ENCODE peak calls at places on chromosomes 5 and 9, in four cellular contexts. E, Z, U and D are unnamed samples.

GRCh38 chr9:126002476-126003350 is 255.5 kb downstream of the PBX3 start:
- DNase-seq in E (no peak), Z (no peak), U (no peak), D (no peak)

GRCh38 chr9:82457959-82458358 is 469.4 kb downstream of the SPATA31D1 start:
- DNase-seq in E (no peak), Z (no peak), U (no peak), D (no peak)

GRCh38 chr5:122963305-122963704 is 73.2 kb downstream of the PPIC start:
- DNase-seq in E (no peak), Z (no peak), U (no peak), D (no peak)

GRCh38 chr9:84947412-84947972 is 278.0 kb downstream of the NTRK2 start:
- DNase-seq in E (no peak), Z (no peak), U (no peak), D (no peak)

GRCh38 chr9:108217601-108218190 is 638.1 kb downstream of the ACTL7B start:
- DNase-seq in E (no peak), Z (no peak), U (no peak), D (no peak)

GRCh38 chr9:134010774-134011173 is 14.5 kb upstream of the BRD3OS start:
- DNase-seq in E (no peak), Z (peak), U (peak), D (no peak)

GRCh38 chr5:156819537-156819936 is 30.6 kb upstream of the PPP1R2B start:
- DNase-seq in E (no peak), Z (no peak), U (no peak), D (no peak)

GRCh38 chr5:86374611-86375010 is 243.1 kb upstream of the COX7C start:
- DNase-seq in E (no peak), Z (no peak), U (no peak), D (no peak)

GRCh38 chr5:591746-592145 is 20.4 kb upstream of the CEP72 start:
- DNase-seq in E (no peak), Z (no peak), U (no peak), D (no peak)

GRCh38 chr5:143613329-143613728 is 198.6 kb upstream of the HMHB1 start:
- DNase-seq in E (no peak), Z (no peak), U (no peak), D (no peak)

GRCh38 chr5:154970759-154971158 is 29.9 kb downstream of the MRPL22 start:
- DNase-seq in E (no peak), Z (no peak), U (peak), D (no peak)

GRCh38 chr9:135983745-135984710 is 22.9 kb upstream of the UBAC1 start:
- DNase-seq in E (no peak), Z (peak), U (no peak), D (no peak)

GRCh38 chr5:10509593-10509992 is 54.3 kb upstream of the ANKRD33B start:
- DNase-seq in E (no peak), Z (no peak), U (no peak), D (no peak)

GRCh38 chr9:89605181-89606048 is 603 bp downstream of the GADD45G start:
- DNase-seq in E (no peak), Z (no peak), U (no peak), D (no peak)

DNA sequence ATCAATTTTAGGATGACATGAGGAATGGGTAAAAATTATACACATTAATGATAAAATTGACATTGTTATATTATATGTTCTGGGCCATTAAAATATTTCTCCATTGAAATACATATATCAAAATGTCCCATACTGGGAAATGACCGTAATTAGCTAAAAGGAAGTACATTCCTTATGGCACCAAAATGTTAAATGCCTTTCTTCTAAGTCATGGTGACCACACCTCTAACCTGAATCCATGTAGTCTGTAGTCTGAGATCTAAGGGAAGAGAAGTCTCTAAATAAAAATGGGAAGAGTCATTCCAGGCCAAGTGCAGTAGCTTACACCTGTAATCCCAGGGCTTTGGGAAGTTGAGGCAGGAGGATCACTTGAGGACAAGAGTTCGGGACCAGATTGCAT is 10.0 kb upstream of the GDA start:
- DNase-seq in E (no peak), Z (no peak), U (no peak), D (no peak)
- TF ChIP-seq TAF1 in E (no peak), Z (no peak), U (no peak), D (no peak)

GRCh38 chr9:78005231-78006002 is 26.2 kb downstream of the GNAQ start:
- DNase-seq in E (no peak), Z (no peak), U (no peak), D (no peak)
- TF ChIP-seq HDAC2 in E (no peak), Z (no peak), U (no peak), D (no peak)

DNA sequence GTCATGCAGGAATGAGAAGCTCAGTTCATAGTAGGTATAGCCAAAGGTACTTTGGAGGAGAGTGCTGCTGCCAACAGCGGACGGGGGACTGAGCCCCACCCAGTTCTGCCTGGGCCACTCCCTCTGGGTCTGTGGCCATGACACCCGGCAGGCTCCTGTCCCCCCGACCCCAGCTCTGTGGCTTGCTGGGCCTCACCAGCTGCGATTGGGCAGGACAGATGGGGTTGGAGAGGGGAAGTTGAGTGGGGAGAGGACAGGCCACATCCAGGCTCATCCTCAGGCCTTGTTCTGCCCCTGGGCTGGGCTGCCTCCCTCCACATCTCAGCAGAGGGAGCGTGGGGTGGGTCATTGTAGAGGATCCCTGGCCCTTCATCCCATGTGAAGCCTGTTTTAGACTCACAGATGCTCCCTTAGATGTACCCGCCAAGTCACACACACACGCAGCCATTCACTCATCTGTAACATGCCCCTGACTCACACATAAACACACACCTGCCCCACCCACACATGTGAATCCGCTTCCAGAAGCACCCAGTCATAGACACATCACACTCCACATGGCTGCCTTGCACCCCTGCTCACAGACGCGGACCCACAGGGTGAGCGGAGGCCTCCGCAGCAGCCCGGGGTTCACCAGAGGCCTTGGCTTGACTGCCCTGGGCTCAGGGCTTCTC is 48.8 kb downstream of the NTNG2 start:
- DNase-seq in E (no peak), Z (no peak), U (no peak), D (no peak)
- TF ChIP-seq TAF1 in E (no peak), Z (no peak), U (no peak), D (no peak)

DNA sequence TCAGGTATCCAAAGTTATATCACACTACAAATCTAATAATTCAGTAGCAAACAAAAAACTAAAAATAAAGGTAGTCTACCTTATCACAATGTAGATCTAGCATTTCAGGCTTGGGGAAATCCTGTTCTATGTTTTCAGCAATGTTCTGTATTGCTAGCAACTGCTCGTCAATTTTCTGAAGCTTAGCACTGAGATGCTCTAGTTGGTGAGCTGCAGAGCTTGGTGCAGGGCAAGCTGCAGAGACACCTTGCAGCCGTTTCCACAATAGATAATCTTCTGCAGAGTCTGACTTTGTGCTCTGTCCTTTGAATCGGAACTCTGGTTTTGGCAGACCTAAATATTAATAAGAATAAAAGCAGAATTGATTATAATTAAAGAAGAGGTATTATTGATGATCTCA is 95.5 kb downstream of the CPLANE1 start:
- DNase-seq in E (no peak), Z (no peak), U (no peak), D (no peak)
- TF ChIP-seq HDAC2 in E (no peak), Z (no peak), U (no peak), D (no peak)